ENCODE peak calls at places on chromosomes 13 and 19, in seven cellular contexts. L is neural progenitor cell, Z is ovary, B is tibial nerve, R is suprapubic skin, M is GM23338, G is pancreas. Q is an unnamed sample. For H3K36me3, the result is how much of the 10 kb centered on the place peaks cover.

GRCh38 chr19:13823901-13824300 is 28.7 kb downstream of the ZSWIM4 start:
- DNase-seq in M (no peak), G (no peak), B (no peak), Z (no peak), R (no peak), L (no peak), Q (no peak)

GRCh38 chr19:44690131-44690440 is 8.9 kb upstream of the CEACAM16 start:
- DNase-seq in B (no peak), M (no peak), L (no peak), Z (no peak), R (no peak), G (no peak), Q (no peak)

GRCh38 chr19:27922970-27923369 is 1290.0 kb downstream of the UQCRFS1 start:
- DNase-seq in L (no peak), M (peak), Z (no peak), B (no peak), R (no peak), G (no peak), Q (no peak)

GRCh38 chr19:39177110-39177699 is 19.6 kb upstream of the NCCRP1 start:
- DNase-seq in B (no peak), R (no peak), M (no peak), G (peak), L (no peak), Z (peak), Q (no peak)

GRCh38 chr13:34246511-34246910 is 428.6 kb downstream of the RFC3 start:
- DNase-seq in R (no peak), G (no peak), M (no peak), B (no peak), L (no peak), Z (no peak), Q (no peak)

GRCh38 chr19:43444531-43445340 is 20.7 kb downstream of the LYPD3 start:
- DNase-seq in G (no peak), L (no peak), M (no peak), R (no peak), Z (no peak), B (no peak), Q (no peak)

GRCh38 chr19:44066305-44066704 is 5.7 kb upstream of the ZNF284 start:
- DNase-seq in M (no peak), G (no peak), Z (no peak), L (no peak), R (no peak), B (no peak), Q (no peak)

GRCh38 chr19:21474671-21475181 is 30.7 kb upstream of the ZNF429 start:
- DNase-seq in M (peak), R (peak), Z (peak), B (peak), G (peak), L (peak), Q (peak)

GRCh38 chr19:10503002-10503789 is at the start of gene KEAP1:
- DNase-seq in R (no peak), G (peak), M (peak), L (peak), Z (peak), B (no peak), Q (no peak)

GRCh38 chr13:44809152-44809551 is 180.1 kb downstream of the NUFIP1 start:
- DNase-seq in G (no peak), L (no peak), R (no peak), B (no peak), M (no peak), Z (no peak), Q (no peak)

GRCh38 chr13:22432690-22433089 is 748.1 kb upstream of the SGCG start:
- DNase-seq in R (no peak), B (no peak), M (no peak), Z (no peak), L (no peak), G (no peak), Q (no peak)

GRCh38 chr13:113746143-113746525 is 12.9 kb upstream of the TMEM255B start:
- DNase-seq in L (no peak), Z (no peak), B (no peak), M (peak), G (peak), R (no peak), Q (no peak)

GRCh38 chr13:76820759-76821158 is 65.4 kb downstream of the KCTD12 start:
- DNase-seq in M (peak), L (no peak), B (peak), G (no peak), Z (peak), R (peak), Q (no peak)

GRCh38 chr19:35295792-35296462 is 4.0 kb downstream of the MAG start:
- DNase-seq in L (no peak), R (no peak), G (no peak), B (no peak), Z (no peak), M (peak), Q (no peak)

GRCh38 chr13:26247608-26248007 is 6.3 kb upstream of the CDK8 start:
- DNase-seq in L (no peak), M (no peak), G (no peak), R (no peak), Z (no peak), B (no peak), Q (no peak)

GRCh38 chr13:101144808-101145419 is 271.4 kb downstream of the NALCN start:
- DNase-seq in B (no peak), Z (no peak), M (peak), R (no peak), G (no peak), L (peak), Q (no peak)

GRCh38 chr13:113666324-113666660 is 727 bp upstream of the GRK1 start:
- DNase-seq in Z (peak), R (peak), M (no peak), B (no peak), L (no peak), G (peak), Q (no peak)

GRCh38 chr13:103157034-103157433 is 90.8 kb upstream of the SLC10A2 start:
- DNase-seq in M (no peak), L (no peak), R (no peak), G (no peak), B (no peak), Z (no peak), Q (no peak)

GRCh38 chr19:38683393-38684077 is 36.1 kb downstream of the ACTN4 start:
- DNase-seq in Z (peak), B (no peak), L (peak), M (peak), G (peak), R (no peak), Q (peak)

GRCh38 chr13:60335531-60335930 is 61.5 kb upstream of the TDRD3 start:
- DNase-seq in M (peak), R (no peak), Z (no peak), B (no peak), L (peak), G (no peak), Q (no peak)

GRCh38 chr13:75256922-75257321 is 225.0 kb downstream of the TBC1D4 start:
- DNase-seq in B (no peak), L (no peak), G (no peak), R (no peak), Z (no peak), M (no peak), Q (no peak)

GRCh38 chr13:39767791-39768564 is 112.5 kb downstream of the COG6 start:
- DNase-seq in B (no peak), L (peak), M (peak), G (no peak), Z (no peak), R (no peak), Q (no peak)

GRCh38 chr13:50244913-50245574 is 229.8 kb downstream of the KCNRG start:
- DNase-seq in M (no peak), R (no peak), L (no peak), G (no peak), B (no peak), Z (no peak), Q (no peak)

GRCh38 chr19:53076984-53077383 is 26.2 kb downstream of the ZNF160 start:
- DNase-seq in M (peak), B (no peak), R (no peak), G (no peak), L (peak), Z (peak), Q (no peak)

GRCh38 chr19:1618157-1619093 is 13.2 kb upstream of the UQCR11 start:
- DNase-seq in Z (no peak), G (no peak), L (peak), B (no peak), M (peak), R (no peak), Q (no peak)

GRCh38 chr19:28168557-28168956 is 1044.4 kb downstream of the UQCRFS1 start:
- DNase-seq in Z (no peak), G (no peak), L (peak), B (no peak), R (no peak), M (peak), Q (no peak)

GRCh38 chr19:7528192-7528519 is 5.7 kb downstream of the MCOLN1 start:
- DNase-seq in R (no peak), B (no peak), L (no peak), M (no peak), Z (no peak), G (no peak), Q (no peak)

GRCh38 chr19:32876236-32876918 is 6.8 kb upstream of the SLC7A9 start:
- DNase-seq in L (no peak), R (no peak), M (no peak), Z (no peak), B (no peak), G (no peak), Q (no peak)

GRCh38 chr13:30319703-30320102 is 12.4 kb upstream of the KATNAL1 start:
- DNase-seq in G (no peak), R (no peak), M (no peak), Z (no peak), L (no peak), B (no peak), Q (no peak)

GRCh38 chr13:78197231-78197630 is 278.6 kb upstream of the EDNRB start:
- DNase-seq in M (no peak), R (no peak), G (no peak), B (no peak), Z (no peak), L (no peak), Q (no peak)

GRCh38 chr19:2087621-2088100 is 8.5 kb downstream of the MOB3A start:
- DNase-seq in R (no peak), B (no peak), Z (no peak), L (no peak), M (no peak), G (no peak), Q (no peak)

GRCh38 chr13:25690582-25690981 is 318.8 kb downstream of the ATP8A2 start:
- DNase-seq in B (no peak), Z (no peak), M (no peak), R (no peak), G (no peak), L (no peak), Q (no peak)

GRCh38 chr19:40143612-40144011 is 47.6 kb upstream of the MAP3K10 start:
- DNase-seq in G (no peak), R (no peak), M (peak), B (no peak), L (no peak), Z (no peak), Q (peak)

GRCh38 chr19:38362076-38362945 is 12.1 kb upstream of the PSMD8 start:
- DNase-seq in G (peak), R (peak), Z (peak), M (peak), B (peak), L (peak), Q (peak)

GRCh38 chr13:36193151-36193855 is 21.1 kb downstream of the SOHLH2 start:
- DNase-seq in M (no peak), Z (no peak), L (no peak), G (no peak), R (no peak), B (no peak), Q (no peak)

DNA sequence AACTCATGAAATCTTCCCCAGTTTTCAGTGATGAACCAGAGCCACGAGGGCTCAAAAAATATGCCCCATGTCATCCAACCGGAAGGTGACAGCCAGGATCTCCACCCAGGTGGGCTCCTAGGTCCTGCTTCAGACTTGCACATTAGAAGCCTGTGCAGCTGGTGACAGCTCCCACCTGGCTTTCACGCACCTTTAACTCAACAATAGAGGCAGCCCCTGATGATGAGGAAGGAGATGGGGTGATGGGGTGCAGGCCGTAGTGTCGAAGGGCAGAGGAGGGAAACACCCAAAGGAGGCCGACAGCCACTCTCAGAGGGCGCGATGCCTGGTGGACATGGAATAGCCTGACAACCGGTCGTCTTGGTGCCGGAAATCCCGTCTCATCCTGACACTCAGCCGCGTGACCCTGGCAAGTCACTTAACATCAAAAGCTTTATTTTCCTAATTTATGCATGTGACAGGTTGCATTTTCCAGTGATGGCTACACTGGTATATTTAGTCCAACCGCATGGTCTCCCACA is 118.0 kb downstream of the SOX1 start:
- DNase-seq in B (no peak), G (no peak), M (no peak), L (no peak), Z (no peak), R (peak), Q (no peak)
- H3K4me3 ChIP-seq in B (no peak), G (no peak), M (no peak), L (no peak), Z (no peak), R (no peak), Q (no peak)

DNA sequence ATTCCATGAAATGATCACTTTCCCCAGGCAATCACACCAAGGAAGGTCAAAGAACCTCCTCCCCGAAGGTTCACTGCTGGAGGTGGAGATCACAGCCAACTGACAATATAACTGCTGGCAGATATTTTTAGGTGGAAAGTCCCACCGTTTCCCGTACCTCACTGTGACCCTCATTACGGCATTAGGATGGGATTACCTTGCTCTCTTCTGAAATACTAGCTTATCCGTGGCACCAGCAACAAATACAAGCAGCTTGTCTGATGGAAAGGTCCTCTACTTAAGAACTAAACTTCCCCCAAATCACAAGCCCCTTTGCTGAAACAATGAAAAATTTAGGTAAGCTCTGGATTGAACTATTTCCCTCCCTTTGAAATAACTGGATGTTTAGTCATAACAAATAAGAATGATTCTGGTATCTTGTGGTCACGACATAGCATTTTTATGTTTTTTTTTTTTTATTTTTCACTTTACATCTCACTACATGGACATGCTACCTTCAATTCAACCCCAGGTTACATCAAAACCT is 178.9 kb downstream of the COL4A1 start:
- DNase-seq in G (no peak), L (no peak), R (no peak), M (no peak), B (no peak), Z (no peak), Q (no peak)
- H3K27ac ChIP-seq in G (no peak), L (no peak), R (no peak), M (no peak), B (no peak), Z (no peak), Q (no peak)

GRCh38 chr19:41421314-41421713 is 5.9 kb downstream of the B3GNT8 start:
- DNase-seq in Z (no peak), G (no peak), R (no peak), L (no peak), M (no peak), B (no peak), Q (no peak)
- H3K36me3 ChIP-seq in Z (under half), G (under half), R (half or more), L (under half), M (under half), B (under half), Q (under half)

DNA sequence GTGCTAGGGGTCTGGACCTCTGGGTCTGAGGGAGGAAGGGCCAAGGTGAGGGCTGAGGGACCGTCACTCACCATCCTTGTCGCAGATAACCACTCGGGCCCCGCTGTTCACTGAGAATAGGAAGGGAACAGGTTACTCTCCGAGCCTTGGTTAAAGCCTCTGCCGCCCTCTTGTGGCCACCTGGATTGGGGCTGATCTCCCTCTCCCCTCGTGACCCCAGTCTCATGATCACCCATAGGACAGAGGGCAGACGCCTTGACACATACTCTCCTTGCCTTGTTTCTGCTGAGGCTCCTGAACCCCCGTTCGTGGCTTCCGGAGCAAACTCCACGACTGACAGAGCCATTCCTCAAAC is 580 bp downstream of the HSD17B14 start:
- DNase-seq in B (peak), L (peak), G (peak), R (peak), M (peak), Z (peak), Q (peak)
- H3K4me3 ChIP-seq in B (peak), L (peak), G (peak), R (peak), M (peak), Z (peak), Q (peak)

DNA sequence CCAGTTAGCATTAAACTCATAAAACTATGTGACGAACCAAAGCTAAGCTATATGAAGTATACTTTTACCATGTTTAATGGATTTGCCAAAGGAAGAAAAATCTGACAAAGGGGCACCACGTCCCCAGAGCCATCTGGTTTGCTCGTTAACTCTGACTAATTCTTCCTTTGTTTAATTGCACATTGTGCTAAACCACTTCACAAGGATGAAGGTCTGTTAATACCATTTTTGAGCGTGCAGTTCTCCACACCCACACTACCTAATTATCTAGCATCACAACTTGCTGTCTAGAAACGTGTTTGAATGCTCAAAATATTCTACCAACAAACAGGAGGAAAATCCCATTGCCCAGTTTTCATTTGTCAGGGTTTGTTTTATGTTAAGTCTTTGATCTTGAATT is 74.8 kb downstream of the COL4A1 start:
- DNase-seq in G (no peak), Z (no peak), B (no peak), R (no peak), M (no peak), L (no peak), Q (no peak)
- H3K27ac ChIP-seq in G (no peak), Z (no peak), B (no peak), R (peak), M (no peak), L (no peak), Q (no peak)

GRCh38 chr13:85236431-85236830 is 562.8 kb downstream of the SLITRK6 start:
- DNase-seq in B (no peak), G (no peak), L (no peak), R (no peak), Z (no peak), M (no peak), Q (no peak)

GRCh38 chr13:85243831-85244230 is 555.4 kb downstream of the SLITRK6 start:
- DNase-seq in M (no peak), Z (no peak), R (no peak), L (no peak), B (no peak), G (no peak), Q (no peak)

GRCh38 chr13:85241045-85241444 is 558.2 kb downstream of the SLITRK6 start:
- DNase-seq in M (no peak), B (no peak), G (no peak), Z (no peak), L (no peak), R (no peak), Q (no peak)
- H3K36me3 ChIP-seq in M (under half), B (under half), G (under half), Z (under half), L (under half), R (under half), Q (under half)

GRCh38 chr19:47891923-47892666 is 6.0 kb upstream of the SULT2A1 start:
- DNase-seq in B (no peak), R (no peak), G (no peak), L (peak), M (peak), Z (peak), Q (no peak)
- H3K4me3 ChIP-seq in B (no peak), R (no peak), G (no peak), L (no peak), M (no peak), Z (no peak), Q (no peak)